ENCODE peak calls at places on chromosomes 16 and 17, in seven cellular contexts. S is lower lobe of right lung; R is CD4-positive, alpha-beta T cell; K is heart left ventricle; Q is esophagus squamous epithelium; P is PC-9; N is upper lobe of right lung. T is an unnamed sample.
A peak's percentile ranks its signal among the peaks of the same experiment; 100 is the strongest.

GRCh38 chr16:55703003-55704001 is 47.5 kb downstream of the SLC6A2 start:
- DNase-seq in S (no peak), R (no peak), K (no peak), Q (no peak), P (peak; percentile 59), N (no peak), T (no peak)

GRCh38 chr16:8924214-8924613 is 39.5 kb downstream of the USP7 start:
- DNase-seq in S (no peak), R (no peak), K (peak; percentile 46), Q (no peak), P (no peak), N (peak; percentile 74), T (no peak)

GRCh38 chr17:28711723-28712036 is at the start of gene PROCA1:
- DNase-seq in S (no peak), R (no peak), K (no peak), Q (no peak), P (no peak), N (no peak), T (peak; percentile 85)

GRCh38 chr17:11953924-11954323 is 43.4 kb downstream of the ZNF18 start:
- DNase-seq in S (no peak), R (no peak), K (no peak), Q (no peak), P (no peak), N (no peak), T (no peak)

GRCh38 chr17:13508916-13509315 is 92.8 kb downstream of the HS3ST3A1 start:
- DNase-seq in S (no peak), R (no peak), K (no peak), Q (no peak), P (no peak), N (no peak), T (no peak)

GRCh38 chr17:19874256-19874655 is 6.5 kb upstream of the ULK2 start:
- DNase-seq in S (no peak), R (no peak), K (no peak), Q (no peak), P (no peak), N (no peak), T (no peak)

GRCh38 chr17:63647936-63648335 is 25.7 kb downstream of the MAP3K3 start:
- DNase-seq in S (no peak), R (no peak), K (no peak), Q (no peak), P (no peak), N (no peak), T (no peak)

GRCh38 chr16:46908540-46909372 is 24.6 kb downstream of the GPT2 start:
- DNase-seq in S (no peak), R (peak; percentile 67), K (no peak), Q (no peak), P (peak; percentile 52), N (no peak), T (peak; percentile 57)

GRCh38 chr16:70251651-70252354 is at the start of gene EXOSC6:
- DNase-seq in S (peak; percentile 95), R (peak; percentile 90), K (peak; percentile 90), Q (peak; percentile 58), P (peak; percentile 83), N (peak; percentile 95), T (peak; percentile 87)

GRCh38 chr16:70253291-70254094 is 1.8 kb upstream of the EXOSC6 start:
- DNase-seq in S (no peak), R (peak; percentile 39), K (no peak), Q (no peak), P (no peak), N (no peak), T (no peak)

GRCh38 chr16:70250748-70251650 is 741 bp downstream of the EXOSC6 start:
- DNase-seq in S (peak; percentile 62), R (no peak), K (peak; percentile 22), Q (no peak), P (no peak), N (peak; percentile 77), T (peak; percentile 47)

GRCh38 chr16:70254095-70254964 is 2.6 kb upstream of the EXOSC6 start:
- DNase-seq in S (no peak), R (no peak), K (no peak), Q (no peak), P (no peak), N (no peak), T (no peak)

GRCh38 chr16:70252355-70252988 is 732 bp upstream of the EXOSC6 start:
- DNase-seq in S (no peak), R (no peak), K (no peak), Q (no peak), P (no peak), N (no peak), T (no peak)
- TF ChIP-seq CTCF in S (peak; percentile 14), R (no peak), K (no peak), Q (no peak), P (peak; percentile 67), N (peak; percentile 36), T (no peak)

GRCh38 chr17:50444841-50445715 is 19.1 kb downstream of the ACSF2 start:
- DNase-seq in S (no peak), R (no peak), K (no peak), Q (no peak), P (no peak), N (no peak), T (no peak)
- H3K27ac ChIP-seq in S (peak overlapping the region; percentile 80), R (no peak overlapping the region), K (no peak overlapping the region), Q (no peak overlapping the region), P (peak overlapping the region; percentile 90), N (no peak overlapping the region), T (no peak overlapping the region)

GRCh38 chr17:81527591-81528383 is at the start of gene FSCN2:
- DNase-seq in S (peak; percentile 59), R (no peak), K (no peak), Q (no peak), P (peak; percentile 34), N (no peak), T (no peak)
- TF ChIP-seq CTCF in S (no peak), R (no peak), K (no peak), Q (no peak), P (no peak), N (no peak), T (no peak)

DNA sequence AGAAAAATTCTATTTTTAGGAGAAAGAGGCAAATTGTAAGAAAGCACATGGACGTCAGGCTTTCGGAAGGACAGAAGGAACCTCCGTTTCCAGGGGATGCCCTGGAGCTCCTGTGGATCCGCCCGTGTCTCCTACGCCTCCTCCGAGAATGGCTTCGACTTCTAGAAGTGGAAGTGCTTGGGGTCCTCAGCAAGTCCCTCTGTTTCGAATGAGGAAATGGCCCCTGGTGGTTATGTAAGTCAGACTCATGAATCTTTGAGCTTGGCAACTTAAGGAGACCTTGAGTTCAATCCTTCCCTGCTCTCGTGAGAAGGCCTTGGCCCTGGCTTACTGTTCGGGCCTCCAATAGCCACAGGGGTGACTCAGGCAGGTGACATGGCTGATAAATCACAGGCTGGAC is 38.9 kb downstream of the COX4I1 start:
- DNase-seq in S (peak; percentile 48), R (no peak), K (no peak), Q (no peak), P (no peak), N (no peak), T (no peak)
- H3K27ac ChIP-seq in S (no peak overlapping the region), R (no peak overlapping the region), K (no peak overlapping the region), Q (no peak overlapping the region), P (no peak overlapping the region), N (no peak overlapping the region), T (no peak overlapping the region)

DNA sequence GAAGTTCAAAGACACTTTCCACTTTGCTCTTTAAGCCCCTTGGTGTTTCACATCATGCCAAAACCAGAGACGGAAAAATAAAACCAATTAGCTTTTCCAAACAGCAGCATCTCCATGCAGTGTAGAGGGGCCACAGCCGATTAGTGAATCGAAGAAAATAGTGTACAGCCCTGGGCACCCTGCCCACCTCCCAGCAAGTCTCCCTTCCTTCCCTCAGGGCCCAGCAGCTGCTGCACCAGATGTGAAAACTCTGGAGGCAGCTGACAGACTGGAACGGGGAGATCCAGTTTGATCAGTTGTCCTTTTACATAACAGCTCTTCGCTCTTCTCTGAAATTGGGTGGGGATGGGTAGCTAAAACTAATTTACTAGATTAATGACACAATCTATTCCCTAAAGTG is 19.3 kb downstream of the TMEM11 start:
- DNase-seq in S (no peak), R (no peak), K (peak; percentile 65), Q (no peak), P (no peak), N (no peak), T (peak; percentile 78)
- TF ChIP-seq CTCF in S (no peak), R (no peak), K (no peak), Q (no peak), P (no peak), N (no peak), T (no peak)